ENCODE peak calls at places on chromosome 5, in five cellular contexts. U is ovary, X is HepG2, Z is transverse colon, T is K562. M is an unnamed sample. For H3K36me3, the result is how much of the 10 kb centered on the place peaks cover.

GRCh38 chr5:139601429-139601828 is 40.3 kb downstream of the UBE2D2 start:
- DNase-seq in U (peak), X (no peak), Z (no peak), T (no peak), M (no peak)

GRCh38 chr5:72920690-72921089 is 35.2 kb upstream of the FCHO2 start:
- DNase-seq in U (no peak), X (no peak), Z (no peak), T (no peak), M (no peak)

GRCh38 chr5:139495644-139496435 is 13.3 kb upstream of the STING1 start:
- DNase-seq in U (no peak), X (no peak), Z (no peak), T (peak), M (no peak)

GRCh38 chr5:98517559-98517958 is 255.9 kb upstream of the RGMB start:
- DNase-seq in U (no peak), X (no peak), Z (no peak), T (no peak), M (no peak)

GRCh38 chr5:93311825-93312224 is 269.2 kb downstream of the NR2F1-AS1 start:
- DNase-seq in U (no peak), X (no peak), Z (no peak), T (no peak), M (no peak)

GRCh38 chr5:143065185-143065584 is 295.0 kb downstream of the ARHGAP26 start:
- DNase-seq in U (no peak), X (no peak), Z (no peak), T (no peak), M (no peak)

GRCh38 chr5:28877050-28877449 is 1838.7 kb upstream of the CDH9 start:
- DNase-seq in U (no peak), X (no peak), Z (no peak), T (no peak), M (no peak)

GRCh38 chr5:159003045-159004030 is 96.4 kb downstream of the EBF1 start:
- DNase-seq in U (no peak), X (no peak), Z (no peak), T (no peak), M (no peak)

GRCh38 chr5:135010502-135011354 is 23.3 kb downstream of the PITX1 start:
- DNase-seq in U (no peak), X (peak), Z (no peak), T (no peak), M (no peak)

GRCh38 chr5:116411101-116411571 is 163.5 kb downstream of the SEMA6A start:
- DNase-seq in U (peak), X (no peak), Z (no peak), T (no peak), M (peak)

GRCh38 chr5:135644196-135644766 is 65.5 kb upstream of the CXCL14 start:
- DNase-seq in U (no peak), X (no peak), Z (no peak), T (no peak), M (no peak)

GRCh38 chr5:33049298-33049697 is 338.2 kb downstream of the NPR3 start:
- DNase-seq in U (no peak), X (no peak), Z (no peak), T (no peak), M (no peak)

GRCh38 chr5:32710335-32710858 is 724 bp upstream of the NPR3 start:
- DNase-seq in U (peak), X (no peak), Z (peak), T (no peak), M (peak)

GRCh38 chr5:1950708-1951103 is 68.0 kb upstream of the IRX4 start:
- DNase-seq in U (no peak), X (no peak), Z (no peak), T (no peak), M (no peak)

GRCh38 chr5:176675676-176676360 is 28.5 kb downstream of the TSPAN17 start:
- DNase-seq in U (no peak), X (peak), Z (no peak), T (peak), M (no peak)

GRCh38 chr5:149125386-149125891 is 15.9 kb upstream of the ABLIM3 start:
- DNase-seq in U (no peak), X (peak), Z (no peak), T (no peak), M (no peak)

GRCh38 chr5:36438765-36439501 is 137.2 kb upstream of the RANBP3L start:
- DNase-seq in U (no peak), X (no peak), Z (no peak), T (no peak), M (no peak)

GRCh38 chr5:66406761-66407289 is 189.4 kb upstream of the MAST4 start:
- DNase-seq in U (no peak), X (no peak), Z (no peak), T (no peak), M (no peak)

GRCh38 chr5:10490927-10491672 is 49.4 kb downstream of the ROPN1L start:
- DNase-seq in U (no peak), X (no peak), Z (no peak), T (no peak), M (no peak)

GRCh38 chr5:56827923-56828322 is 12.6 kb downstream of the MAP3K1 start:
- DNase-seq in U (no peak), X (no peak), Z (no peak), T (no peak), M (no peak)

GRCh38 chr5:945691-946541 is 53.2 kb downstream of the TRIP13 start:
- DNase-seq in U (no peak), X (no peak), Z (no peak), T (no peak), M (no peak)

GRCh38 chr5:66170196-66170919 is 26.3 kb downstream of the SREK1 start:
- DNase-seq in U (no peak), X (no peak), Z (no peak), T (no peak), M (no peak)

GRCh38 chr5:67880358-67880810 is 335.2 kb upstream of the PIK3R1 start:
- DNase-seq in U (no peak), X (no peak), Z (peak), T (no peak), M (no peak)

GRCh38 chr5:60586307-60586901 is 113.6 kb downstream of the DEPDC1B start:
- DNase-seq in U (no peak), X (peak), Z (no peak), T (no peak), M (no peak)

GRCh38 chr5:137516251-137516797 is 17.2 kb upstream of the SPOCK1 start:
- DNase-seq in U (no peak), X (no peak), Z (no peak), T (no peak), M (no peak)

GRCh38 chr5:148381906-148382305 is 1.9 kb upstream of the FBXO38 start:
- DNase-seq in U (no peak), X (peak), Z (no peak), T (no peak), M (no peak)

GRCh38 chr5:111680737-111681413 is 76.1 kb downstream of the NREP start:
- DNase-seq in U (peak), X (peak), Z (peak), T (no peak), M (peak)

GRCh38 chr5:90553711-90554110 is 4.9 kb upstream of the ADGRV1 start:
- DNase-seq in U (no peak), X (no peak), Z (no peak), T (no peak), M (no peak)

DNA sequence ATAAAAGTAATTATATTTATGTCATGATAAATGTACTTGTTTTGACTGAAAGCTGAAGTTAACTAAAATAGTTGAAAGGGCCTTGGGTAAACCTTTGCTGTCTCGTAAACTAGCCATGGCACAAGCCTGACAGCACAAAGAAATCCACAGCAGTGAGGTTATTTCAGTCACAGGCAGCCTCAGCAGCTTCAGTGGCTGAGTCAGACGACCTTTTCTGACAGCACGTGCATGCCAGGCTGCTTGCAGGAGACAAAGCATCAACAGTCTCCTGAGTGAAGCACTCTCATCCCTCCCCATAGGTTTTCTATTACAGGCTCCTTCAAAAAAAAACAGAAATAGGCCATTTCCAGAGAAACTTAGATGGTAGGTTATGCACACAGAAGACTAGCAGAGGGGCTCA is 34.6 kb downstream of the OXCT1 start:
- DNase-seq in U (peak), X (no peak), Z (no peak), T (no peak), M (peak)
- H3K36me3 ChIP-seq in U (under half), X (under half), Z (under half), T (half or more), M (under half)

GRCh38 chr5:109740329-109740728 is 50.6 kb downstream of the MAN2A1 start:
- DNase-seq in U (no peak), X (no peak), Z (no peak), T (no peak), M (no peak)

GRCh38 chr5:109743041-109743531 is 53.4 kb downstream of the MAN2A1 start:
- DNase-seq in U (no peak), X (no peak), Z (no peak), T (peak), M (no peak)

GRCh38 chr5:109743770-109744212 is 54.1 kb downstream of the MAN2A1 start:
- DNase-seq in U (no peak), X (peak), Z (no peak), T (peak), M (no peak)

GRCh38 chr5:109741390-109741789 is 51.7 kb downstream of the MAN2A1 start:
- DNase-seq in U (no peak), X (no peak), Z (no peak), T (no peak), M (no peak)

GRCh38 chr5:109744261-109744660 is 54.5 kb downstream of the MAN2A1 start:
- DNase-seq in U (no peak), X (no peak), Z (no peak), T (no peak), M (no peak)
- H3K27ac ChIP-seq in U (no peak), X (no peak), Z (no peak), T (peak), M (no peak)

DNA sequence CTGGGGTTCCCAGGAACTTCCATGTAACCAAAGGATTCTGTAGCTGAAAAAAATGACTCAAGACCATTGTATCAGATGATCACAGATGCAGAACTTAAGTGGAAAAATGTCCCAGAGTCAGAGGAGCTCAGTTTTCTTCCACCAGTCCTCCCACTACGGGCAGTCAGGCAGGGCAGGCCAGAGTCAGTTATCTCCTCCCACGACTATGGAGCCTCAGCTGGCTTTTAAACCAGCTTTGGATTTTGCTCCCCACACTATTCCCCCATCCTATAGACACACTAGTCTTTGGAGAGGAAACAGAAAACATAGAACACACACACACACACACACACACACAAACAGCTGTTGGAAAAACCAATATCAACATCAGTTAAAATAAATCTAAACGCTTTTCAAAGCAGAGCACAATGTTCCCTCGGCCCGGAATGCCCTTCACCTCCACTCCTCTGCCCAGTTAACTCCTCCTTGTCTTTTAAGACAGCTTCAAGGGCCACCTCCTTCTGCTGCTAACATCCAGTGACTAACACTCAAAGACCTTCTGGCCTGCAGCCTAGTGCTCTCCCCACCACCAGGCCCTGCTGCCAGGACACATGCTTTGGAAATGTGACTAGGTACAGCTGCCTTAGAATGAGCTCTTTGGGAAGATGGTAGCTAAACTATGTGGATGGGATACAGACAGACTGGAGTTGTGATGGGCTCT is 56.8 kb downstream of the NIPAL4 start:
- DNase-seq in U (peak), X (no peak), Z (peak), T (no peak), M (peak)
- TF ChIP-seq EP300 in U (no peak), X (no peak), Z (no peak), T (no peak), M (no peak)

GRCh38 chr5:131611064-131611381 is 24.0 kb downstream of the RAPGEF6 start:
- DNase-seq in U (no peak), X (no peak), Z (no peak), T (no peak), M (no peak)

GRCh38 chr5:131609774-131610173 is 25.3 kb downstream of the RAPGEF6 start:
- DNase-seq in U (no peak), X (peak), Z (no peak), T (no peak), M (no peak)

GRCh38 chr5:131615953-131616352 is 19.1 kb downstream of the RAPGEF6 start:
- DNase-seq in U (no peak), X (no peak), Z (no peak), T (no peak), M (no peak)

GRCh38 chr5:131610198-131611063 is 24.6 kb downstream of the RAPGEF6 start:
- DNase-seq in U (no peak), X (peak), Z (no peak), T (no peak), M (no peak)

GRCh38 chr5:131613423-131613822 is 21.6 kb downstream of the RAPGEF6 start:
- DNase-seq in U (no peak), X (no peak), Z (no peak), T (no peak), M (no peak)
- H3K36me3 ChIP-seq in U (under half), X (under half), Z (under half), T (under half), M (under half)